ENCODE peak calls at places on chromosomes 5 and 9, in nine cellular contexts. S, I, B, H, W, P, A, T and Q are unnamed samples.
A peak's percentile ranks its signal among the peaks of the same experiment; 100 is the strongest.

GRCh38 chr9:128909859-128910258 is 10.9 kb upstream of the PHYHD1 start:
- DNase-seq in S (no peak), I (no peak), B (no peak), H (no peak), W (no peak), P (no peak), A (no peak), T (no peak), Q (no peak)

GRCh38 chr5:100903036-100903887 is at the start of gene ST8SIA4:
- DNase-seq in S (peak; percentile 86), I (peak; percentile 34), B (peak; percentile 42), H (peak; percentile 93), W (no peak), P (peak; percentile 87), A (peak; percentile 69), T (peak; percentile 98), Q (peak; percentile 78)

GRCh38 chr5:14347522-14347921 is 204.4 kb downstream of the TRIO start:
- DNase-seq in S (no peak), I (no peak), B (no peak), H (no peak), W (no peak), P (no peak), A (no peak), T (no peak), Q (no peak)

GRCh38 chr5:172364773-172365172 is 81.2 kb upstream of the UBTD2 start:
- DNase-seq in S (no peak), I (no peak), B (no peak), H (no peak), W (no peak), P (no peak), A (no peak), T (peak; percentile 64), Q (no peak)

GRCh38 chr5:180621311-180621710 is 28.1 kb downstream of the FLT4 start:
- DNase-seq in S (no peak), I (no peak), B (no peak), H (no peak), W (no peak), P (no peak), A (no peak), T (no peak), Q (no peak)

GRCh38 chr5:131068893-131069643 is 96.0 kb downstream of the HINT1 start:
- DNase-seq in S (no peak), I (no peak), B (no peak), H (no peak), W (no peak), P (no peak), A (no peak), T (peak; percentile 87), Q (peak; percentile 4)

GRCh38 chr9:4530375-4530774 is 40.1 kb downstream of the SLC1A1 start:
- DNase-seq in S (no peak), I (no peak), B (no peak), H (no peak), W (no peak), P (no peak), A (peak; percentile 66), T (peak; percentile 63), Q (no peak)

GRCh38 chr9:96484521-96484931 is 34.6 kb downstream of the HABP4 start:
- DNase-seq in S (no peak), I (no peak), B (no peak), H (no peak), W (no peak), P (no peak), A (no peak), T (peak; percentile 73), Q (no peak)

GRCh38 chr5:147234825-147235635 is at the start of gene STK32A:
- DNase-seq in S (no peak), I (peak; percentile 4), B (no peak), H (peak; percentile 83), W (no peak), P (peak; percentile 34), A (no peak), T (no peak), Q (peak; percentile 8)

GRCh38 chr5:142403583-142403982 is 78.8 kb upstream of the SPRY4 start:
- DNase-seq in S (no peak), I (no peak), B (no peak), H (peak; percentile 24), W (no peak), P (no peak), A (no peak), T (no peak), Q (no peak)

GRCh38 chr9:4366649-4367330 is 66.9 kb upstream of the GLIS3 start:
- DNase-seq in S (no peak), I (no peak), B (no peak), H (no peak), W (peak; percentile 10), P (no peak), A (peak; percentile 53), T (peak; percentile 56), Q (peak; percentile 69)

GRCh38 chr5:132012385-132013005 is 1.0 kb upstream of the ACSL6 start:
- DNase-seq in S (no peak), I (peak; percentile 21), B (peak; percentile 1), H (peak; percentile 62), W (peak; percentile 51), P (peak; percentile 43), A (peak; percentile 66), T (no peak), Q (peak; percentile 85)

GRCh38 chr5:133942589-133943474 is 25.6 kb downstream of the C5orf15 start:
- DNase-seq in S (no peak), I (no peak), B (no peak), H (peak; percentile 40), W (no peak), P (no peak), A (no peak), T (no peak), Q (no peak)

GRCh38 chr5:9624196-9624947 is 5.8 kb downstream of the TAS2R1 start:
- DNase-seq in S (no peak), I (no peak), B (no peak), H (no peak), W (no peak), P (no peak), A (peak; percentile 54), T (no peak), Q (peak; percentile 22)

GRCh38 chr5:56426658-56427057 is 193.5 kb upstream of the ANKRD55 start:
- DNase-seq in S (no peak), I (no peak), B (no peak), H (no peak), W (no peak), P (no peak), A (no peak), T (no peak), Q (no peak)

GRCh38 chr9:107246259-107247254 is 36.5 kb upstream of the RAD23B start:
- DNase-seq in S (no peak), I (no peak), B (no peak), H (no peak), W (no peak), P (no peak), A (peak; percentile 18), T (peak; percentile 20), Q (no peak)

GRCh38 chr5:156595132-156595787 is 254.8 kb upstream of the PPP1R2B start:
- DNase-seq in S (peak; percentile 61), I (no peak), B (peak; percentile 65), H (no peak), W (no peak), P (peak; percentile 66), A (no peak), T (no peak), Q (no peak)

GRCh38 chr5:56825222-56825824 is 10.0 kb downstream of the MAP3K1 start:
- DNase-seq in S (no peak), I (no peak), B (no peak), H (no peak), W (no peak), P (no peak), A (no peak), T (no peak), Q (no peak)

GRCh38 chr5:106314221-106314824 is 1356.4 kb downstream of the EFNA5 start:
- DNase-seq in S (no peak), I (no peak), B (no peak), H (no peak), W (no peak), P (no peak), A (no peak), T (no peak), Q (peak; percentile 48)

DNA sequence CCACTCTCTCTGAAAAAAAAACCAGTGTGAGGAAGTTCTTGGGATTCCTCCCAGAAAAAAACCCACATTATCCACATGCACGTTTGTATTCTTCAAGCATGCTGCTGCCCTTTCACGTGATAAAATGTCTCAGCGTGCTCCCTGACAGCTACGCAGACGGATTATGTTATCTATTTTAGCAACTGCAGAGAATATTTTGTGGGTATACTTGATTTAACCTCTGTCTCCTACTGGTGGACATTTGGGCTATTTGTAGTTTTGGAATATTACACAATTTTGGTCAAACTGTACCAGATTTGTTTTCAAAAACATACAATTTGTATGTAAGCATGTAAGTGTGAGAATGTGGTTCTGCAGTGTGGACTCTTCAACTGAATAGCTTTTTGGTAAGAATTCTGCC is 10.7 kb downstream of the PRRC2B start:
- DNase-seq in S (no peak), I (no peak), B (no peak), H (no peak), W (no peak), P (no peak), A (peak; percentile 95), T (no peak), Q (no peak)
- H3K4me3 ChIP-seq in S (no peak overlapping the region), I (no peak overlapping the region), B (no peak overlapping the region), H (no peak overlapping the region), W (no peak overlapping the region), P (peak overlapping the region; percentile 46), A (no peak overlapping the region), T (no peak overlapping the region), Q (no peak overlapping the region)

DNA sequence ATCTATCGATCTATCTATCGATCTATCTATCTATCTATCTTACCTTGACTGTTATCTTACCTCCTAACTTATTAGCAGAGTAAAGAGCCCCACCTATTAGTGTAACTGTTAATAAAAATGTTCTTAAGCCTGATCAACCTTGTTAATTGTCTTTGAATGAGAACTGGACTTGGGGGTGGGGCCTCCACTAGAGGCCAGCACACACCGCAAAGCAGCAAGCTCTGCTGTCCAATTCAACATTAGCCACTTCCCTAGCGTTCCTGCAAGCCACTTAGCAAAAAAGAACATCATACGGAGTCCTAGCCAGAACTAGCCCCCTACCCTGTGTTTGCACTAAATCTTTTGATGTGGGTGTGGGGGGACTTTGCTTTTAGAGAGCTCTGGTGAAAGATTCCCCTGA is 515.8 kb downstream of the KDM4C start:
- DNase-seq in S (no peak), I (no peak), B (no peak), H (no peak), W (no peak), P (peak; percentile 23), A (peak; percentile 71), T (no peak), Q (peak; percentile 58)
- TF ChIP-seq CTCF in S (peak; percentile 67), I (peak; percentile 37), B (no peak), H (peak; percentile 5), W (peak; percentile 51), P (peak; percentile 73), A (peak; percentile 81), T (no peak), Q (peak; percentile 69)

GRCh38 chr9:20225841-20226240 is 396.5 kb downstream of the MLLT3 start:
- DNase-seq in S (no peak), I (no peak), B (no peak), H (no peak), W (no peak), P (no peak), A (peak; percentile 8), T (no peak), Q (no peak)
- H3K4me3 ChIP-seq in S (no peak overlapping the region), I (no peak overlapping the region), B (no peak overlapping the region), H (no peak overlapping the region), W (no peak overlapping the region), P (no peak overlapping the region), A (peak overlapping the region; percentile 41), T (no peak overlapping the region), Q (no peak overlapping the region)

DNA sequence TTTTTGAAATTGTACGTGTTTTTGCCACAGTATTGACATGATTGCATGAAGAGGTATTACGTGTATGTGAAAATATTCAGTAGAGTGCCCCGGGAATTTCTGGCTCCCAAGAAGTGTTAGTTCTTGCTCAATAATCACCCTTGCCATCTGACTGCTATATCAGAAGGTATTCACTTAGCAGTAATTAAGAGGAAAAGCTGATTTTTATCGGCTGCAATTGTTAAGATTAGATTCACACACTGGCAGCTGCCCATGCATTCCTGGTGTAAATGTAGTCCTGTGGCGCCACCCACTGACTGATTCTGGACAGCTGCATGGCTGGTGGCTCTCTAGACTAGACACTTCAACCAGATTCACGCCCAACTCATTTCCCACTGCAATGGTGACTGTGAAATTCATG is 440.0 kb upstream of the ADAMTS16 start:
- DNase-seq in S (peak; percentile 65), I (peak; percentile 18), B (no peak), H (no peak), W (peak; percentile 4), P (peak; percentile 24), A (no peak), T (peak; percentile 1), Q (peak; percentile 37)
- TF ChIP-seq CTCF in S (peak; percentile 64), I (peak; percentile 68), B (no peak), H (peak; percentile 55), W (peak; percentile 74), P (peak; percentile 54), A (no peak), T (no peak), Q (peak; percentile 48)